ENCODE peak calls at places on chromosomes 7 and 10, in six cellular contexts. L is WERI-Rb-1; K is effector memory CD4-positive, alpha-beta T cell; N is neural progenitor cell; W is heart left ventricle; B is CD8-positive, alpha-beta memory T cell. Y is an unnamed sample. For H3K27me3 and H3K36me3, the result is how much of the 10 kb centered on the place peaks cover.

GRCh38 chr10:18368681-18369080 is 228.5 kb downstream of the CACNB2 start:
- DNase-seq in K (no peak), N (no peak), B (no peak), W (no peak), L (no peak), Y (no peak)

GRCh38 chr7:82443044-82443800 is at the start of gene CACNA2D1:
- DNase-seq in K (no peak), B (no peak), L (no peak), W (peak), N (peak), Y (no peak)

GRCh38 chr7:13091974-13092707 is 404.7 kb downstream of the ARL4A start:
- DNase-seq in B (no peak), K (no peak), N (no peak), L (no peak), W (no peak), Y (no peak)

GRCh38 chr7:36128448-36129047 is 24.5 kb upstream of the EEPD1 start:
- DNase-seq in K (no peak), N (no peak), B (no peak), L (no peak), W (peak), Y (peak)

GRCh38 chr10:14879801-14880193 is 1.1 kb downstream of the SUV39H2 start:
- DNase-seq in L (no peak), K (no peak), B (no peak), W (no peak), N (no peak), Y (no peak)

GRCh38 chr10:132545659-132546367 is 8.2 kb downstream of the INPP5A start:
- DNase-seq in L (no peak), W (no peak), K (no peak), N (no peak), B (no peak), Y (no peak)

GRCh38 chr10:132257271-132257670 is 50.5 kb downstream of the STK32C start:
- DNase-seq in L (no peak), W (no peak), N (no peak), B (no peak), K (no peak), Y (no peak)

GRCh38 chr10:2334542-2334941 is 597.2 kb upstream of the ADARB2 start:
- DNase-seq in K (no peak), N (no peak), W (no peak), L (no peak), B (no peak), Y (no peak)

GRCh38 chr7:47846117-47846836 is 102.0 kb downstream of the PKD1L1 start:
- DNase-seq in N (no peak), L (no peak), W (no peak), K (no peak), B (no peak), Y (no peak)

GRCh38 chr7:64887756-64888508 is 15.1 kb upstream of the ZNF273 start:
- DNase-seq in B (peak), W (peak), N (peak), L (peak), K (no peak), Y (no peak)

GRCh38 chr7:30206942-30207341 is 72.2 kb downstream of the MTURN start:
- DNase-seq in N (no peak), L (no peak), K (no peak), W (no peak), B (no peak), Y (no peak)

GRCh38 chr7:25636871-25637283 is 408.6 kb upstream of the NPVF start:
- DNase-seq in B (no peak), W (peak), L (no peak), N (no peak), K (no peak), Y (no peak)

GRCh38 chr10:105262666-105263065 is 621.6 kb downstream of the SORCS3 start:
- DNase-seq in N (no peak), B (no peak), L (no peak), W (no peak), K (no peak), Y (no peak)

GRCh38 chr10:94097656-94098055 is 103.9 kb downstream of the PLCE1 start:
- DNase-seq in N (no peak), B (no peak), K (no peak), L (no peak), W (no peak), Y (no peak)

GRCh38 chr10:106559442-106559841 is 605.1 kb downstream of the SORCS1 start:
- DNase-seq in W (no peak), B (no peak), K (no peak), L (no peak), N (no peak), Y (no peak)

GRCh38 chr7:17010637-17011300 is 129.0 kb upstream of the AGR3 start:
- DNase-seq in W (no peak), N (no peak), B (no peak), L (no peak), K (no peak), Y (no peak)

GRCh38 chr10:22017283-22018020 is 13.9 kb upstream of the DNAJC1 start:
- DNase-seq in B (no peak), W (no peak), L (no peak), N (no peak), K (no peak), Y (no peak)

GRCh38 chr7:15795371-15795770 is 108.9 kb upstream of the MEOX2 start:
- DNase-seq in K (no peak), B (no peak), L (no peak), W (peak), N (no peak), Y (no peak)

GRCh38 chr7:778968-779451 is 51.9 kb upstream of the PRKAR1B start:
- DNase-seq in W (no peak), B (no peak), L (no peak), N (no peak), K (no peak), Y (no peak)

GRCh38 chr10:46552526-46553237 is 3.8 kb downstream of the GPRIN2 start:
- DNase-seq in N (no peak), K (no peak), B (peak), W (no peak), L (peak), Y (no peak)

GRCh38 chr10:108454793-108455192 is 1290.3 kb upstream of the SORCS1 start:
- DNase-seq in L (no peak), N (no peak), B (no peak), K (no peak), W (no peak), Y (no peak)

GRCh38 chr7:14839307-14839706 is 63.2 kb downstream of the DGKB start:
- DNase-seq in W (no peak), L (no peak), N (no peak), B (no peak), K (no peak), Y (no peak)

GRCh38 chr10:52459097-52459496 is 145.0 kb downstream of the DKK1 start:
- DNase-seq in W (no peak), L (no peak), B (no peak), K (no peak), N (no peak), Y (no peak)

GRCh38 chr7:143358626-143359025 is 3.9 kb downstream of the FAM131B start:
- DNase-seq in W (no peak), L (no peak), K (no peak), N (no peak), B (no peak), Y (no peak)

GRCh38 chr7:142194201-142194600 is 63.7 kb downstream of the PRSS58 start:
- DNase-seq in B (no peak), N (no peak), K (no peak), W (no peak), L (no peak), Y (no peak)

GRCh38 chr7:90119178-90119971 is 34.9 kb upstream of the STEAP1 start:
- DNase-seq in B (no peak), L (peak), N (peak), W (peak), K (no peak), Y (no peak)

GRCh38 chr7:135976312-135977019 is 693 bp downstream of the MTPN start:
- DNase-seq in B (peak), L (peak), W (peak), N (no peak), K (peak), Y (no peak)

GRCh38 chr10:114632869-114633715 is 25.0 kb downstream of the ABLIM1 start:
- DNase-seq in K (no peak), L (peak), W (peak), B (no peak), N (peak), Y (peak)

GRCh38 chr10:62978417-62978955 is 154.6 kb upstream of the NRBF2 start:
- DNase-seq in N (no peak), W (no peak), K (no peak), B (no peak), L (no peak), Y (no peak)

GRCh38 chr7:21318190-21318915 is 109.5 kb upstream of the SP4 start:
- DNase-seq in B (no peak), K (no peak), L (no peak), N (no peak), W (no peak), Y (no peak)

GRCh38 chr7:115232041-115232440 is 310.1 kb downstream of the MDFIC start:
- DNase-seq in W (no peak), B (no peak), K (no peak), L (no peak), N (no peak), Y (no peak)

GRCh38 chr10:75877877-75878276 is 446.5 kb downstream of the LRMDA start:
- DNase-seq in W (no peak), K (no peak), L (peak), N (no peak), B (no peak), Y (no peak)

GRCh38 chr10:112689327-112689726 is 242.3 kb downstream of the VTI1A start:
- DNase-seq in B (no peak), K (no peak), W (peak), L (peak), N (peak), Y (no peak)

GRCh38 chr7:31017036-31017747 is 34.9 kb upstream of the ADCYAP1R1 start:
- DNase-seq in B (no peak), L (peak), K (no peak), N (no peak), W (no peak), Y (no peak)

GRCh38 chr7:69067397-69067796 is 530.9 kb upstream of the AUTS2 start:
- DNase-seq in L (peak), B (no peak), W (no peak), K (no peak), N (peak), Y (no peak)

GRCh38 chr10:92087750-92088395 is 164.3 kb downstream of the BTAF1 start:
- DNase-seq in N (peak), W (peak), B (peak), K (no peak), L (peak), Y (peak)

GRCh38 chr10:15863733-15864132 is 3.4 kb upstream of the MINDY3 start:
- DNase-seq in L (no peak), B (no peak), K (no peak), W (no peak), N (no peak), Y (no peak)

GRCh38 chr7:154698726-154699291 is 304.1 kb downstream of the PAXIP1 start:
- DNase-seq in B (no peak), W (no peak), N (peak), L (no peak), K (no peak), Y (no peak)

GRCh38 chr10:16441106-16441850 is 4.5 kb downstream of the PTER start:
- DNase-seq in L (no peak), W (no peak), K (no peak), B (no peak), N (no peak), Y (no peak)

DNA sequence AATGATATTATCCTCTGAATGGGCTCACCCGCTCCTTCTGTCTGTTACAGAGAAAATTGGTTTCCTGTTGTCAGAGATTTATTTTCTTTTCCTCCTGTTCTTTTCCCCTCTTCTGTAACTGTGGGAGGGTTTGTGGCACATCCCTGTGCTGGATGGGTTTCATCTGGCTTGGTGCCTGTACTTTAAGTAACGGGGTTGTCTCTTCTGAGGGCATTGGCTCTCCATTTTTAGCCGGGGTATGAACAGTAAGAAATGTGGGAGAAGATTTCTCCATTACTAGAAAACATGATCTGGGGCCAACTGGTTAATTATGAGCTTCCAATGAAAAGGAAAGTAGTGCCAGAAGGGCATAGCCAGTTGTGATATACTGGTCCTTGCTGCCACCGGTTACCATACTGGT is 142.6 kb downstream of the SND1 start:
- DNase-seq in L (no peak), N (no peak), W (no peak), B (no peak), K (no peak), Y (no peak)
- H3K27me3 ChIP-seq in L (under half), N (under half), W (under half), B (under half), K (under half), Y (under half)

DNA sequence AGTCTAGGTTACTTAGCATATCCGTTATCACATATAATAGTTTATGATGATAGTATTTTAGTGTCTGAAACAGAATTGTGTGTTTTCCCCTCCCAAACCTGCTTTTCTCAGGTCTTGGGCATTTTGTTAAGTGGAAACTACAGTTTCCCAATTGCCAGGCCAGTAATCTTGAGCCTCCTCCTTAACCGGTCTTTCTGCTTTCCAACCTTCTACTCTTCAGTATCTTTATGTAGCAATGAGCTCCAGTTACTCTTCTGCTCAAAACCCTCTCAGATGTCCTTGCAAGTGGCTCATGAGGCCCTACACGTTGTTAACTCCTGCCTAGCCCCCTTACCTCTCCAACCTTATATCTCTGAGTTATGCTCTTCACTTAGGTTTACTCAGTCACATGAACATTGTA is 22.0 kb downstream of the WAC start:
- DNase-seq in L (no peak), B (no peak), K (no peak), W (no peak), N (no peak), Y (no peak)
- H3K36me3 ChIP-seq in L (under half), B (under half), K (under half), W (under half), N (under half), Y (under half)

GRCh38 chr10:129958686-129959543 is 5.2 kb downstream of the EBF3 start:
- DNase-seq in K (no peak), N (peak), B (no peak), W (peak), L (peak), Y (no peak)
- H3K27me3 ChIP-seq in K (half or more), N (half or more), B (half or more), W (half or more), L (under half), Y (under half)

GRCh38 chr10:77828376-77828775 is 98.2 kb downstream of the DLG5 start:
- DNase-seq in L (no peak), W (no peak), B (no peak), K (no peak), N (no peak), Y (no peak)
- H3K36me3 ChIP-seq in L (half or more), W (half or more), B (under half), K (under half), N (under half), Y (under half)

GRCh38 chr10:102231357-102232318 is 5.5 kb downstream of the ELOVL3 start:
- DNase-seq in K (peak), L (peak), N (peak), B (peak), W (peak), Y (no peak)
- H3K27me3 ChIP-seq in K (under half), L (under half), N (half or more), B (under half), W (under half), Y (under half)

GRCh38 chr7:98969386-98969785 is 91.1 kb downstream of the TRRAP start:
- DNase-seq in N (no peak), K (no peak), L (no peak), W (peak), B (no peak), Y (no peak)
- H3K36me3 ChIP-seq in N (under half), K (half or more), L (half or more), W (half or more), B (half or more), Y (half or more)

GRCh38 chr10:116385311-116385710 is 42.3 kb upstream of the PNLIPRP3 start:
- DNase-seq in W (no peak), K (no peak), L (no peak), N (no peak), B (no peak), Y (no peak)

GRCh38 chr10:116382290-116382689 is 45.4 kb upstream of the PNLIPRP3 start:
- DNase-seq in B (no peak), N (no peak), K (no peak), W (no peak), L (no peak), Y (no peak)

GRCh38 chr10:116385994-116386809 is 41.4 kb upstream of the PNLIPRP3 start:
- DNase-seq in W (no peak), B (no peak), K (no peak), N (peak), L (no peak), Y (no peak)
- H3K27me3 ChIP-seq in W (under half), B (under half), K (under half), N (under half), L (under half), Y (under half)

DNA sequence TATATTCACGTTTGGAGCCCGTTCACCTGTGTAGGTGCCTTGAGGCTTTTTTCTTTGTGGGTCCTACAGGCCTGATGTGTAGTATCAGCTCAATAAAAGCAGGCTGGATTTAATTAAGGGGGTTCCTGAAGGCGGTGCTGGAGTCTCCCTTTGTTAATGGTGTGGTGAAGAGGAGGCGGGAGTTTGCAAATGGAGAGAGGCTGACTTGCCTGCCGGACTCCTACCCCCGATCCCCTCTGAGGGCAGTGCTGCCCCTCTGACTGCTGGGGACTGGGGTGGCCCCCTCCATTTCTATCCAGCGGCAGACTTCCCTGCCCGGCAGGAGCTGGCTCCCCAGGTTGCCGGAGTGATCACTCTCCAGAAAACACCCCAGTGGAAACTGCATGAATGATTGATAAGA is 45.1 kb downstream of the ZMIZ1 start:
- DNase-seq in W (no peak), B (no peak), N (peak), K (no peak), L (no peak), Y (no peak)
- H3K36me3 ChIP-seq in W (under half), B (under half), N (under half), K (under half), L (under half), Y (under half)